ENCODE peak calls at places on chromosomes 5 and 9, in six cellular contexts. Q is mesenchymal stem cell, H is IMR-90, A is neuronal stem cell, S is H1, P is trophoblast cell. U is an unnamed sample.

GRCh38 chr5:170121321-170121720 is 15.6 kb downstream of the FOXI1 start:
- DNase-seq in H (peak), A (no peak), P (no peak), Q (peak), S (no peak), U (no peak)

GRCh38 chr5:113345261-113345940 is 89.4 kb downstream of the TSSK1B start:
- DNase-seq in S (no peak), H (peak), P (no peak), A (no peak), Q (peak), U (no peak)

GRCh38 chr5:121630402-121630801 is 221.3 kb upstream of the FTMT start:
- DNase-seq in Q (no peak), S (no peak), A (no peak), H (peak), P (no peak), U (no peak)

GRCh38 chr9:130887494-130888144 is 9.0 kb downstream of the QRFP start:
- DNase-seq in A (no peak), S (no peak), P (no peak), H (peak), Q (no peak), U (no peak)

GRCh38 chr5:156838966-156839365 is 11.1 kb upstream of the PPP1R2B start:
- DNase-seq in P (no peak), A (no peak), Q (no peak), H (no peak), S (no peak), U (no peak)

GRCh38 chr5:36017622-36018021 is 26.4 kb upstream of the UGT3A1 start:
- DNase-seq in A (no peak), Q (no peak), P (no peak), S (no peak), H (no peak), U (no peak)

GRCh38 chr9:34993502-34994428 is 4.2 kb downstream of the DNAJB5 start:
- DNase-seq in Q (peak), A (no peak), S (no peak), P (no peak), H (peak), U (peak)

GRCh38 chr5:55724276-55724675 is 12.2 kb upstream of the SLC38A9 start:
- DNase-seq in S (no peak), P (no peak), H (peak), Q (no peak), A (no peak), U (no peak)

GRCh38 chr9:69502671-69503301 is 169.4 kb downstream of the APBA1 start:
- DNase-seq in Q (peak), S (no peak), A (no peak), H (peak), P (no peak), U (no peak)

GRCh38 chr5:180289433-180289832 is 2.5 kb downstream of the MAPK9 start:
- DNase-seq in H (no peak), A (no peak), S (no peak), P (no peak), Q (no peak), U (no peak)

GRCh38 chr5:1121891-1122290 is 10.0 kb upstream of the SLC12A7 start:
- DNase-seq in Q (no peak), S (no peak), P (no peak), A (no peak), H (no peak), U (no peak)

GRCh38 chr9:113650207-113651131 is 186.9 kb downstream of the RGS3 start:
- DNase-seq in P (no peak), H (peak), Q (peak), A (no peak), S (no peak), U (peak)

GRCh38 chr5:73311291-73312110 is 137.1 kb downstream of the FOXD1 start:
- DNase-seq in H (peak), P (no peak), A (peak), Q (peak), S (no peak), U (peak)

GRCh38 chr5:17394086-17394485 is 103.9 kb upstream of the TAF11L2 start:
- DNase-seq in P (peak), H (no peak), S (no peak), A (no peak), Q (no peak), U (no peak)

GRCh38 chr5:176492431-176492830 is 44.2 kb downstream of the FAF2 start:
- DNase-seq in A (no peak), P (peak), Q (no peak), S (no peak), H (peak), U (no peak)

GRCh38 chr9:136439550-136440408 is at the start of gene INPP5E:
- DNase-seq in Q (peak), P (peak), H (peak), A (peak), S (peak), U (peak)

DNA sequence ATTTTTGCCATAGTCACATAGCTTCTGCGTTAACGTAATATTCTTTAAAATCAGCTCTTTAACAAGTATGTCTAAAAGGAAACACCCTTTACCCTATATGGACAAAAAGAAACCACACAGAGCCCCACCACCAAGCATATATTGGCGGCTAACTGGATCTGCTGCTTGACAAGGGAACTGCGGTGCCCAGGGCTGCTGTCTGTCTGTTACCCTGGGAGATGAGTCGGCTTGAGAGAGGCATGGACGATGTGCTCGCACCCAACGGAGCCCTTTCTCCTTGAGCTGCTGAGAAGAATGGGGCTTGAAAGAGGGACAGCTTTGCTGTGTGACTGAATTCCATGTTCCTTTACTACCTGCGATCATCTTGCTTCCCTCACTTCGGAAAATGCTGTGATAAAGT is 158.6 kb upstream of the SHB start:
- DNase-seq in Q (peak), P (peak), H (peak), S (no peak), A (no peak), U (no peak)
- H3K14ac ChIP-seq in Q (no peak), P (peak), H (no peak), S (no peak), A (no peak), U (no peak)

GRCh38 chr9:100027543-100027942 is 71.3 kb downstream of the ERP44 start:
- DNase-seq in S (no peak), Q (no peak), P (no peak), A (no peak), H (no peak), U (no peak)
- H3K14ac ChIP-seq in S (no peak), Q (no peak), P (no peak), A (no peak), H (no peak), U (no peak)

GRCh38 chr9:71709384-71709783 is 58.9 kb downstream of the CEMIP2 start:
- DNase-seq in H (no peak), S (no peak), Q (no peak), A (no peak), P (no peak), U (no peak)
- H3K14ac ChIP-seq in H (no peak), S (no peak), Q (no peak), A (no peak), P (no peak), U (no peak)

GRCh38 chr5:58037899-58038298 is 422.0 kb downstream of the PLK2 start:
- DNase-seq in Q (no peak), S (no peak), P (no peak), A (no peak), H (no peak), U (no peak)
- H3K14ac ChIP-seq in Q (no peak), S (no peak), P (no peak), A (no peak), H (no peak), U (no peak)

DNA sequence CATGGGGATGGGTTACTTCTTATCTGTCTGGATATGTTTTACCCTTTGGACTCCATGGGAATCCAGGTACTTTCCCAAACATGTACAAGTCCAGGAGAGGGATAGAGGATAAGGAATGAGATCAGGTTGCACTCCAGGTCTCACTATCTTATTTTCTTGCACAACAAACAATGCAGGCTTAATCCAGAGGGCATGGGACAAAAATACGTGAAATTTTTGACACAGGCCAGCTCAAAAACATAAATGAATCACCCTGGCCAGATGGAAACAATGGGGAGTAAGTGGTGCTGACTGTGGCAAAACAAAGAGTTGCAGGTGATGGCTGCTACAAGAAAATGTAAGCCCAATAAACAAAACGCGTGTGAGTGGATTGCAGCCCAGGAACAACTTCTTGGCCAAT is 69.4 kb upstream of the GAS1 start:
- DNase-seq in A (no peak), S (no peak), P (peak), H (no peak), Q (no peak), U (no peak)
- H3K14ac ChIP-seq in A (no peak), S (no peak), P (no peak), H (no peak), Q (no peak), U (no peak)

DNA sequence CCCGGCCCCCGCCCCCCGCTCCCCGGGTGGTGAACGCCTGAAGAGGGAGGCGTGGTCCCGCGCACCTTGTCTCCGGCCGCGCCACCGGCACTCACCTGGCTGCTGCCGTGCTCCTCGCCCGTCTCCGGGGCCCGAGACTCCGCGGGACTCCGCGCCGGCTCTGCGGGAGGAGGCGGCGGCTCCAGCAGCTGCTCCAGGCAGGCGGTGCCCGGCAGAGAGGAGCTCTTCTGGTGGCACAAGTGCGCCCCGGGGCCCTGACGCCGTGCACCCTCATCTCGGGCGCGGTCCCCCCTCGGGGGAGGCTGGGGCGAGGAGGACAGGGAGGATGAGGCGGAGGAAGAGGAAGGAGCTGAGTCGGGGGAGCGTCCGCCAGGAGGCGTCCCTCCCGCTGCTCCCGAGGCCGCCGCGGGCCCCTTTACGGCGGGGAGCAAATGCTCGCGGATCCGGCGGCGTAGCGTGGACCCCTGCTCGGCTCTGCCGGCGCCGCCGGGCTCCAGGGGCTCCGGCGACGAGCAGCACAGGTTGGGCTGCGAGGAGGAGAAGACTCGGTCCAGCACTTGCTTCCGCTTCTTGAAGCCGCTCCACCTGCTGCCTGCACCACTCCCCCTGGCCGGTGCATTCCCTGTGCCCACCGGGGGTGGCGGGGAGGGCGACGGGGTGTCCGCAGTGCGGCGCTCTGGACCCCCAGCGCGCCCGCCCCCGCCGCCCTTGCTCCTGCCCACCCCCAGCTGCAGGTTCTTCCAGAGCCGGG is 958 bp downstream of the MCTP1 start:
- DNase-seq in Q (peak), H (no peak), S (no peak), P (peak), A (peak), U (peak)
- H3K14ac ChIP-seq in Q (no peak), H (no peak), S (no peak), P (no peak), A (no peak), U (no peak)

GRCh38 chr9:68498816-68499215 is 41.9 kb downstream of the TMEM252 start:
- DNase-seq in A (no peak), P (no peak), S (no peak), H (no peak), Q (no peak), U (no peak)
- H3K14ac ChIP-seq in A (no peak), P (peak), S (no peak), H (no peak), Q (no peak), U (no peak)

GRCh38 chr5:7673658-7674057 is 177.3 kb downstream of the CFAP90 start:
- DNase-seq in A (no peak), Q (no peak), H (no peak), S (no peak), P (no peak), U (no peak)
- H3K14ac ChIP-seq in A (no peak), Q (no peak), H (no peak), S (no peak), P (no peak), U (no peak)